ENCODE peak calls at places on chromosome 12, in five cellular contexts. Y is GM13976, Q is HT-29, Z is HFFc6, U is NCI-H748 treated with DMSO at 0.1 percent for 48 hours. X is an unnamed sample.

GRCh38 chr12:37720846-37721245 is 595.7 kb upstream of the ALG10B start:
- DNase-seq in Q (no peak), U (no peak), Y (no peak), Z (no peak), X (no peak)

GRCh38 chr12:32444895-32445294 is 45.5 kb downstream of the FGD4 start:
- DNase-seq in Q (peak), U (no peak), Z (peak), Y (no peak), X (peak)

GRCh38 chr12:127675936-127676335 is 591.0 kb upstream of the TMEM132C start:
- DNase-seq in Q (no peak), Z (no peak), Y (no peak), U (no peak), X (no peak)

GRCh38 chr12:40431169-40431568 is 206.4 kb downstream of the LRRK2 start:
- DNase-seq in Z (no peak), Q (no peak), Y (no peak), U (no peak), X (no peak)

GRCh38 chr12:63420206-63420644 is 248.1 kb downstream of the DPY19L2 start:
- DNase-seq in Y (peak), U (peak), Z (peak), Q (peak), X (peak)

GRCh38 chr12:1781770-1782169 is 38.6 kb upstream of the LRTM2 start:
- DNase-seq in U (no peak), Y (no peak), Q (no peak), Z (no peak), X (no peak)

GRCh38 chr12:117850048-117850447 is 118.7 kb downstream of the KSR2 start:
- DNase-seq in Q (peak), Y (peak), U (no peak), Z (peak), X (peak)

GRCh38 chr12:75690556-75690955 is 179.1 kb upstream of the KRR1 start:
- DNase-seq in U (no peak), Y (no peak), Z (peak), Q (no peak), X (peak)

GRCh38 chr12:13093191-13093849 is 10.1 kb downstream of the GSG1 start:
- DNase-seq in Z (peak), U (no peak), Q (no peak), Y (no peak), X (no peak)

GRCh38 chr12:131882804-131883520 is 11.5 kb upstream of the ULK1 start:
- DNase-seq in Y (no peak), Q (no peak), Z (no peak), U (no peak), X (no peak)

GRCh38 chr12:38507839-38508238 is 191.3 kb downstream of the ALG10B start:
- DNase-seq in Y (no peak), Z (no peak), U (no peak), Q (no peak), X (no peak)

GRCh38 chr12:105352940-105353635 is 22.6 kb downstream of the C12orf75 start:
- DNase-seq in Y (no peak), Q (peak), U (no peak), Z (no peak), X (no peak)

X was measured in brain microvascular endothelial cell.